ENCODE peak calls at places on chromosomes 12 and 14, in five cellular contexts. O, V, M, K and U are unnamed samples.

GRCh38 chr12:93279849-93280412 is 97.8 kb upstream of the NUDT4 start:
- DNase-seq in O (peak; percentile 37), V (no peak), M (no peak), K (no peak), U (no peak)

GRCh38 chr14:59337151-59337611 is 128.0 kb downstream of the GPR135 start:
- DNase-seq in O (no peak), V (no peak), M (peak; percentile 87), K (peak; percentile 82), U (no peak)

GRCh38 chr12:84150226-84150625 is 762.4 kb downstream of the SLC6A15 start:
- DNase-seq in O (no peak), V (no peak), M (no peak), K (no peak), U (no peak)

GRCh38 chr14:99809376-99809775 is 16.2 kb downstream of the EML1 start:
- DNase-seq in O (peak; percentile 58), V (no peak), M (peak; percentile 85), K (peak; percentile 66), U (peak; percentile 95)

GRCh38 chr14:41604793-41605534 is 1.7 kb upstream of the LRFN5 start:
- DNase-seq in O (peak; percentile 86), V (no peak), M (peak; percentile 21), K (no peak), U (peak; percentile 88)

GRCh38 chr12:92408072-92408900 is 262.6 kb upstream of the BTG1 start:
- DNase-seq in O (no peak), V (peak; percentile 40), M (no peak), K (no peak), U (peak; percentile 81)

GRCh38 chr12:120119395-120119973 is 2.9 kb upstream of the RAB35 start:
- DNase-seq in O (peak; percentile 90), V (no peak), M (no peak), K (no peak), U (peak; percentile 85)

GRCh38 chr12:89962648-89963047 is 254.0 kb upstream of the ATP2B1 start:
- DNase-seq in O (no peak), V (no peak), M (no peak), K (no peak), U (no peak)

GRCh38 chr14:33464563-33464962 is 486.3 kb downstream of the EGLN3 start:
- DNase-seq in O (no peak), V (no peak), M (no peak), K (no peak), U (no peak)

GRCh38 chr12:46858368-46858767 is 32.6 kb upstream of the SLC38A4 start:
- DNase-seq in O (no peak), V (peak; percentile 15), M (no peak), K (no peak), U (no peak)
- H3K9me3 ChIP-seq in O (peaks cover 13% of the 10 kb centered on the region), V (peaks cover 8% of the 10 kb centered on the region), M (no peaks in the 10 kb centered on the region), K (peaks cover 1% of the 10 kb centered on the region), U (no peaks in the 10 kb centered on the region)

DNA sequence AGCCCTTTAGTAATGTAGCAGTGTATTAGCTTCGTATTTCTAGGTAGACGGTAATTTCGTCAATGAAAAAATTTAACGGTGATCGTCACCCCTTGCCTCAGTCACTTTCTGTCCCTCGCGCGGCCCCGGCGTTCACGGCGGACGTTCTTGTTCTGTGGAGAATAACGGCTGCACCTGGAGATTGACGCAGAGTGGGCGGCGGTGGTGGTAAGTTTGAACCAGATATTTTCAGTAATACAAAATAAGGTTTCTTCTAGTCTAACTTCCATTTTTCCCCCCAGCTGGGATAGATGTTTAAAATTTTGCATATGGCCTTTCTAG is 341 bp downstream of the ZNF10 start:
- DNase-seq in O (no peak), V (no peak), M (no peak), K (peak; percentile 56), U (no peak)
- H3K9me3 ChIP-seq in O (peaks cover 39% of the 10 kb centered on the region), V (peaks cover 4% of the 10 kb centered on the region), M (no peaks in the 10 kb centered on the region), K (peaks cover 18% of the 10 kb centered on the region), U (peaks cover 3% of the 10 kb centered on the region)

GRCh38 chr14:105908006-105908405 is 381.6 kb downstream of the TMEM121 start:
- DNase-seq in O (no peak), V (no peak), M (no peak), K (no peak), U (peak; percentile 83)
- H3K9me3 ChIP-seq in O (peaks cover 37% of the 10 kb centered on the region), V (no peaks in the 10 kb centered on the region), M (no peaks in the 10 kb centered on the region), K (no peaks in the 10 kb centered on the region), U (no peaks in the 10 kb centered on the region)

GRCh38 chr12:34598851-34599529 is 576.7 kb downstream of the ALG10 start:
- DNase-seq in O (no peak), V (no peak), M (no peak), K (no peak), U (no peak)

GRCh38 chr12:34599530-34600513 is 577.5 kb downstream of the ALG10 start:
- DNase-seq in O (no peak), V (no peak), M (no peak), K (peak; percentile 35), U (peak; percentile 48)

GRCh38 chr12:34598352-34598827 is 576.1 kb downstream of the ALG10 start:
- DNase-seq in O (no peak), V (no peak), M (no peak), K (peak; percentile 12), U (no peak)

GRCh38 chr12:34597548-34598351 is 575.5 kb downstream of the ALG10 start:
- DNase-seq in O (no peak), V (no peak), M (no peak), K (no peak), U (no peak)

GRCh38 chr12:34595749-34596733 is 573.7 kb downstream of the ALG10 start:
- DNase-seq in O (no peak), V (no peak), M (no peak), K (peak; percentile 30), U (no peak)
- H3K9me3 ChIP-seq in O (peaks cover 43% of the 10 kb centered on the region), V (peaks cover 22% of the 10 kb centered on the region), M (no peaks in the 10 kb centered on the region), K (peaks cover 3% of the 10 kb centered on the region), U (peaks cover 7% of the 10 kb centered on the region)

GRCh38 chr14:50775357-50775756 is 55.6 kb downstream of the NIN start:
- DNase-seq in O (peak; percentile 93), V (no peak), M (no peak), K (no peak), U (peak; percentile 84)
- H3K9me3 ChIP-seq in O (no peaks in the 10 kb centered on the region), V (no peaks in the 10 kb centered on the region), M (no peaks in the 10 kb centered on the region), K (no peaks in the 10 kb centered on the region), U (no peaks in the 10 kb centered on the region)

GRCh38 chr12:131787143-131787660 is 41.0 kb upstream of the MMP17 start:
- DNase-seq in O (no peak), V (no peak), M (no peak), K (no peak), U (no peak)

GRCh38 chr12:131786331-131786730 is 41.9 kb upstream of the MMP17 start:
- DNase-seq in O (no peak), V (no peak), M (no peak), K (no peak), U (no peak)

GRCh38 chr12:131783915-131784541 is 44.2 kb upstream of the MMP17 start:
- DNase-seq in O (peak; percentile 86), V (peak; percentile 73), M (no peak), K (no peak), U (peak; percentile 96)

GRCh38 chr12:131784909-131785762 is 43.1 kb upstream of the MMP17 start:
- DNase-seq in O (peak; percentile 41), V (no peak), M (no peak), K (no peak), U (peak; percentile 84)

DNA sequence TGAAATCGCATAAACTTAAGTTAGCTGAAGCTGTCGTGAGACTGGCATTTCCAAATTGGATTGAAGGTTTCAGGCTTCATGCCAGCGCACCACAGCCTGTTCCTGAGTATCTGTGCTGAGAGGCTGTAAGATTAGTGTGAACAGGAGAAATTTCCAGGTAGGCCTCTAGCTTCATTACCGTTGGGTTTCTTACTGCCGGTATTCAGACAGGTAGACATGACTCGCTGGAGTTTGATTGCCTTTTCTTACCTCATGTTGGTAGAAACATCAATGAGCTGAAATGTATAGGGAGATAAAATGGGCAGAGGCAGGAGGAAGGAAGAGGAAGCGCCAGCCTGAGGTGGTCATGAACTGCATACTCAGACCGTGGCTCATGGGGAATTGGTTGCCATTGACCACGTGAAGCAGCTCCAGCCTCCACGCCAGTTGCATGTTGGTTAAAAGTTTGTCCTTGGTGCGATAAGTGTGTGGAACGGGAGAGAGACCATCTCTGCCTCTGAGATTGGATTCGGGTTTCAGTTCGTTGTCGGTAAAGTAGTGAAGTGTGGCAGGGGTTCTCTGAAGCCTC is 42.3 kb upstream of the MMP17 start:
- DNase-seq in O (no peak), V (no peak), M (no peak), K (no peak), U (no peak)
- H3K9me3 ChIP-seq in O (no peaks in the 10 kb centered on the region), V (no peaks in the 10 kb centered on the region), M (no peaks in the 10 kb centered on the region), K (no peaks in the 10 kb centered on the region), U (no peaks in the 10 kb centered on the region)